ENCODE peak calls at places on chromosomes 4 and X, in four cellular contexts. N is trophoblast cell, D is heart left ventricle, X is mesendoderm. Z is an unnamed sample.

GRCh38 chr4:176894498-176894897 is 101.8 kb upstream of the VEGFC start:
- DNase-seq in N (no peak), D (no peak), X (no peak), Z (no peak)

GRCh38 chrX:94492541-94492940 is 818.5 kb downstream of the FAM133A start:
- DNase-seq in N (no peak), D (no peak), X (peak; percentile 4), Z (no peak)

GRCh38 chr4:22463179-22463578 is 52.7 kb downstream of the ADGRA3 start:
- DNase-seq in N (no peak), D (no peak), X (no peak), Z (peak; percentile 3)

GRCh38 chr4:187617117-187617516 is 378.5 kb upstream of the ZFP42 start:
- DNase-seq in N (no peak), D (no peak), X (peak; percentile 23), Z (no peak)

GRCh38 chrX:44003975-44004374 is 30.8 kb upstream of the NDP start:
- DNase-seq in N (no peak), D (no peak), X (no peak), Z (no peak)

GRCh38 chr4:156638925-156639605 is 332.5 kb downstream of the PDGFC start:
- DNase-seq in N (no peak), D (no peak), X (peak; percentile 10), Z (no peak)

GRCh38 chr4:69057620-69058409 is 38.5 kb upstream of the UGT2B7 start:
- DNase-seq in N (no peak), D (no peak), X (peak; percentile 67), Z (no peak)

GRCh38 chr4:103478729-103479128 is 241.1 kb downstream of the TACR3 start:
- DNase-seq in N (no peak), D (no peak), X (peak; percentile 21), Z (no peak)

GRCh38 chr4:13544556-13545393 is 467 bp upstream of the NKX3-2 start:
- DNase-seq in N (peak; percentile 16), D (no peak), X (peak; percentile 97), Z (no peak)

GRCh38 chr4:175998782-175999181 is 66.9 kb upstream of the WDR17 start:
- DNase-seq in N (no peak), D (no peak), X (peak; percentile 93), Z (no peak)

GRCh38 chr4:54225671-54226398 is 3.3 kb upstream of the PDGFRA start:
- DNase-seq in N (no peak), D (no peak), X (peak; percentile 61), Z (no peak)

GRCh38 chr4:95219109-95219508 is 329.7 kb downstream of the UNC5C start:
- DNase-seq in N (no peak), D (no peak), X (no peak), Z (no peak)

GRCh38 chrX:132508834-132509233 is 20.0 kb upstream of the MBNL3 start:
- DNase-seq in N (no peak), D (no peak), X (no peak), Z (no peak)

GRCh38 chr4:112222219-112222955 is 9.2 kb upstream of the AP1AR start:
- DNase-seq in N (no peak), D (no peak), X (no peak), Z (no peak)

GRCh38 chrX:63664083-63664482 is 120.9 kb downstream of the ARHGEF9 start:
- DNase-seq in N (no peak), D (no peak), X (no peak), Z (no peak)

GRCh38 chrX:153400146-153401132 is 711 bp downstream of the PNMA6E start:
- DNase-seq in N (no peak), D (no peak), X (peak; percentile 66), Z (peak; percentile 20)

GRCh38 chr4:38154681-38155588 is 194.7 kb downstream of the PTTG2 start:
- DNase-seq in N (no peak), D (peak; percentile 73), X (no peak), Z (no peak)

GRCh38 chrX:44308869-44309268 is 34.6 kb downstream of the EFHC2 start:
- DNase-seq in N (no peak), D (no peak), X (no peak), Z (no peak)

GRCh38 chr4:40954119-40954668 is 204.4 kb downstream of the NSUN7 start:
- DNase-seq in N (no peak), D (no peak), X (no peak), Z (no peak)

GRCh38 chrX:95949588-95949987 is 735.1 kb upstream of the DIAPH2 start:
- DNase-seq in N (peak; percentile 27), D (no peak), X (no peak), Z (no peak)

GRCh38 chr4:52076731-52077130 is 25.6 kb downstream of the SPATA18 start:
- DNase-seq in N (peak; percentile 11), D (peak; percentile 70), X (peak; percentile 76), Z (no peak)

GRCh38 chr4:186516287-186516686 is 39.1 kb downstream of the MTNR1A start:
- DNase-seq in N (no peak), D (no peak), X (peak; percentile 20), Z (no peak)

GRCh38 chr4:55004831-55005230 is 120.6 kb downstream of the KDR start:
- DNase-seq in N (no peak), D (no peak), X (no peak), Z (no peak)

GRCh38 chrX:69238153-69238959 is 73.1 kb upstream of the PJA1 start:
- DNase-seq in N (no peak), D (peak; percentile 66), X (no peak), Z (no peak)

GRCh38 chr4:139501117-139501516 is 47.2 kb downstream of the RAB33B start:
- DNase-seq in N (no peak), D (no peak), X (no peak), Z (no peak)

GRCh38 chr4:83581411-83582288 is 45.7 kb downstream of the GPAT3 start:
- DNase-seq in N (no peak), D (no peak), X (no peak), Z (no peak)

GRCh38 chr4:89247951-89248350 is 59.6 kb downstream of the GPRIN3 start:
- DNase-seq in N (no peak), D (no peak), X (no peak), Z (no peak)

GRCh38 chr4:46878641-46879040 is 30.4 kb downstream of the COX7B2 start:
- DNase-seq in N (no peak), D (no peak), X (peak; percentile 12), Z (no peak)

GRCh38 chr4:134544303-134544761 is 342.7 kb upstream of the PABPC4L start:
- DNase-seq in N (no peak), D (no peak), X (peak; percentile 40), Z (no peak)

GRCh38 chrX:109632906-109633504 is 8.0 kb upstream of the KCNE5 start:
- DNase-seq in N (no peak), D (no peak), X (peak; percentile 11), Z (no peak)

GRCh38 chrX:31606796-31607195 is 535.0 kb upstream of the FTHL17 start:
- DNase-seq in N (no peak), D (no peak), X (no peak), Z (no peak)

GRCh38 chr4:120613778-120614177 is 308.7 kb downstream of the PRDM5 start:
- DNase-seq in N (no peak), D (no peak), X (no peak), Z (no peak)

DNA sequence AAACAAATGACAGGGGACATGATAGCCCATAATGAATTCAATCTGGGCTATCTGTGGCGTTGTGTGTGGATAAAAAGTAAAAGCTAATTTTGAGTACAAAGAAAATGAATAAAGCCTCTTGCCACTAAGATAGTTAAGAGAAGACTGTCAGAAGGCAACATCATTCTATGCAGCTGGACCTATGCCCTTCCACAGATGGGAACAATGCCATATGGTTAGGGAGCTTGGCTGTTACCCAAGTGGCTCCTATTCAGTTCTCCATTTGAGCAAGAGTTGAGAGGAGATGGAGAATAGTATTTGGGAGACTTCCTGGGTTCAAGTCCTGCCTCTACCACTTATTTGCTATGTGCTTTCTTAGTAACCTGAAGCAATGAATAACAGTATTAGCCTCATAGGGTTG is 107.7 kb downstream of the ANXA3 start:
- DNase-seq in N (no peak), D (no peak), X (no peak), Z (no peak)
- H3K27ac ChIP-seq in N (no peak overlapping the region), D (no peak overlapping the region), X (no peak overlapping the region), Z (no peak overlapping the region)

GRCh38 chr4:1793940-1794808 is 1.1 kb downstream of the FGFR3 start:
- DNase-seq in N (no peak), D (no peak), X (peak; percentile 57), Z (no peak)

GRCh38 chr4:1792158-1792831 is 798 bp upstream of the FGFR3 start:
- DNase-seq in N (no peak), D (no peak), X (no peak), Z (no peak)

GRCh38 chr4:1793496-1793840 is 375 bp downstream of the FGFR3 start:
- DNase-seq in N (no peak), D (no peak), X (peak; percentile 63), Z (peak; percentile 8)

GRCh38 chr4:1794809-1795303 is 1.8 kb downstream of the FGFR3 start:
- DNase-seq in N (no peak), D (no peak), X (no peak), Z (no peak)

GRCh38 chr4:1792832-1793495 is at the start of gene FGFR3:
- DNase-seq in N (no peak), D (no peak), X (peak; percentile 90), Z (peak; percentile 18)
- H3K27me3 ChIP-seq in N (peaks cover 24% of the 10 kb centered on the region), D (peaks cover 42% of the 10 kb centered on the region), X (no peaks in the 10 kb centered on the region), Z (peaks cover 7% of the 10 kb centered on the region)

DNA sequence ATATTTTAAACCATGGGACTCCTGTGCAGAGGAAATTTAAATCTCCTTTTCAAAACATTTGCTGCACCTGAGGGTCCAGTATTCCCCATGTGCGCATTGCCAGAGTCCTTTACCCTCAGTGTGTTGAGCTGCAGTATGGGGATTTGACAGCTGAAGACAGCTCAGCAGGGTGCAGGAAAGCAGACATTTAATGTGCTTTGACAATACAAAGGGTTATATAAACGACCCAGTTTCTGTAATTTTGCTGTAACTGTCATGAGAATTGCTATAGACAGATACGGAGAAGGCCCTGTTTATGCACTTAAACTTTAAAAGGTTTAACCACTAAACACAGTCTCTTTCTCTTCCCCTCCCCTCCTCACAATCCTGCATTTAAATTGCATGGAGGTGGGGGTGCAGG is 393.4 kb downstream of the MID1IP1 start:
- DNase-seq in N (no peak), D (no peak), X (no peak), Z (no peak)
- H3K4me1 ChIP-seq in N (peaks cover 4% of the 10 kb centered on the region), D (no peaks in the 10 kb centered on the region), X (peaks cover 3% of the 10 kb centered on the region), Z (peaks cover 20% of the 10 kb centered on the region)

GRCh38 chr4:155377281-155377680 is 516 bp upstream of the MAP9 start:
- DNase-seq in N (no peak), D (no peak), X (no peak), Z (no peak)
- H3K27ac ChIP-seq in N (no peak overlapping the region), D (no peak overlapping the region), X (no peak overlapping the region), Z (peak overlapping the region; percentile 77)

GRCh38 chr4:108165601-108166000 is 3.1 kb downstream of the LEF1 start:
- DNase-seq in N (no peak), D (no peak), X (no peak), Z (peak; percentile 68)
- H3K27me3 ChIP-seq in N (peaks cover 43% of the 10 kb centered on the region), D (peaks cover 87% of the 10 kb centered on the region), X (peaks cover 10% of the 10 kb centered on the region), Z (peaks cover 8% of the 10 kb centered on the region)

DNA sequence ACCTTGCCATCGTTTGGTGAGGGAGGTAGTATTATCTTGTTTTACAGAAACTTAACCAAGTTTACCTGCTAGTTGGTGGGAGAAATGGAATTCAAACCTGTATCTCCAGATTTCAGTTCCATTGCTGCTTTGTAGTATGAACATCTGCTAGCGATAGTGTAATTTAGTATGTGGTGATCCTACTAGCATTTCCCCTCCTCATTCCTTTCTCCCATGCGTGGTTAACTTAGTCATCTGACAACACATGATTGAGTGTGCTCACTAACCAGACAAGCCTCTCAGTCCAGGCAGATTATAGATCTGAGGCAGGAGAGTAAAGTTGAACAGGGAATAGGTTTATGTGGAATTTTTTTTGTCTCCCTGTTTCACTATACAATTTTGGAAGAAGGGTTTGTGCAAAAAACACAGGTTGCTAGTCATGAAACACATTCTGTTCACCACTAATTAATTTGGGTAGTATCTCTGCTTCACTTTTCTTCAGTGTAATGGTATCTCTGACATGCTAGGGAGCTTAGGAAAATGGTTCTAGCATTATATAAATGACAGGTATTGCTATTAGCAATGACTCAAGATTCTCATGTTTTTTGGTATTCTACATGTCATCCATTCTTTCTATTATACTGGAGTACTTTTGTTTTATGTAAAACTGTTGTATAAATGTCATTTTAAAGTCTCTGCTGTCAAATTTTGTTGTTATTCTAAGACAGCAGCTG is 21.7 kb downstream of the RBPJ start:
- DNase-seq in N (peak; percentile 65), D (no peak), X (no peak), Z (no peak)
- H3K4me1 ChIP-seq in N (peaks cover 14% of the 10 kb centered on the region), D (no peaks in the 10 kb centered on the region), X (peaks cover 2% of the 10 kb centered on the region), Z (peaks cover 7% of the 10 kb centered on the region)

Z was measured in CD4-positive, CD25-positive, alpha-beta regulatory T cell.